ENCODE peak calls at places on chromosomes 5 and 9, in six cellular contexts. R, O, K, V, E and W are unnamed samples.

GRCh38 chr5:143229896-143230675 is 173.4 kb downstream of the NR3C1 start:
- DNase-seq in R (no peak), O (no peak), K (no peak), V (peak), E (peak), W (no peak)

GRCh38 chr9:127926961-127927456 is 3.6 kb downstream of the PIP5KL1 start:
- DNase-seq in R (no peak), O (no peak), K (no peak), V (no peak), E (no peak), W (no peak)

GRCh38 chr5:62385136-62385535 is 18.6 kb downstream of the DIMT1 start:
- DNase-seq in R (no peak), O (no peak), K (no peak), V (no peak), E (no peak), W (no peak)

GRCh38 chr9:5870691-5871090 is 20.0 kb upstream of the MLANA start:
- DNase-seq in R (no peak), O (no peak), K (no peak), V (no peak), E (peak), W (no peak)

GRCh38 chr5:179858241-179858585 is 404 bp downstream of the MRNIP start:
- DNase-seq in R (peak), O (peak), K (peak), V (peak), E (no peak), W (no peak)

GRCh38 chr5:92544042-92544441 is 1037.0 kb downstream of the NR2F1-AS1 start:
- DNase-seq in R (no peak), O (no peak), K (no peak), V (peak), E (no peak), W (no peak)

GRCh38 chr5:11149136-11149535 is 388.1 kb upstream of the DAP start:
- DNase-seq in R (no peak), O (no peak), K (no peak), V (no peak), E (no peak), W (no peak)

GRCh38 chr5:14745753-14746152 is 81.2 kb downstream of the OTULIN start:
- DNase-seq in R (no peak), O (no peak), K (no peak), V (no peak), E (no peak), W (no peak)

GRCh38 chr9:27528886-27529315 is 713 bp downstream of the MOB3B start:
- DNase-seq in R (peak), O (peak), K (peak), V (peak), E (peak), W (peak)

GRCh38 chr5:76457685-76458491 is 54.8 kb downstream of the IQGAP2 start:
- DNase-seq in R (no peak), O (no peak), K (no peak), V (no peak), E (no peak), W (no peak)

GRCh38 chr9:71001780-71002386 is 119.5 kb downstream of the TRPM3 start:
- DNase-seq in R (no peak), O (no peak), K (no peak), V (peak), E (peak), W (no peak)

GRCh38 chr9:115276621-115277020 is 158.7 kb upstream of the TNC start:
- DNase-seq in R (no peak), O (no peak), K (no peak), V (no peak), E (no peak), W (no peak)

GRCh38 chr9:32603914-32604852 is 31.2 kb upstream of the NDUFB6 start:
- DNase-seq in R (no peak), O (no peak), K (no peak), V (no peak), E (no peak), W (no peak)

GRCh38 chr5:179904463-179905143 is 3.1 kb downstream of the TBC1D9B start:
- DNase-seq in R (no peak), O (no peak), K (peak), V (no peak), E (no peak), W (no peak)